ENCODE peak calls at places on chromosome 20, in ten cellular contexts. One of them, this sample, is unnamed.

GRCh38 chr20:44629542-44629941 is 22.0 kb downstream of the ADA start:
- DNase-seq in LoVo: no peak
- DNase-seq in ureter: no peak
- DNase-seq in mucosa of descending colon: no peak
- DNase-seq in effector memory CD8-positive, alpha-beta T cell: no peak
- DNase-seq in A549: no peak
- DNase-seq in stomach: peak; percentile 35
- DNase-seq in stimulated activated CD4-positive, alpha-beta T cell treated with anti-CD3 and anti-CD28 coated beads, Interleukin-4, amount 100 ng/mL, for 4 hours: no peak
- DNase-seq in mucosa of gallbladder: no peak
- DNase-seq in HTR-8/SVneo: no peak
- DNase-seq in this sample: no peak

GRCh38 chr20:25046181-25046641 is 11.7 kb downstream of the ACSS1 start:
- DNase-seq in LoVo: no peak
- DNase-seq in ureter: no peak
- DNase-seq in mucosa of descending colon: no peak
- DNase-seq in effector memory CD8-positive, alpha-beta T cell: no peak
- DNase-seq in A549: no peak
- DNase-seq in stomach: peak; percentile 30
- DNase-seq in stimulated activated CD4-positive, alpha-beta T cell treated with anti-CD3 and anti-CD28 coated beads, Interleukin-4, amount 100 ng/mL, for 4 hours: no peak
- DNase-seq in mucosa of gallbladder: no peak
- DNase-seq in HTR-8/SVneo: no peak
- DNase-seq in this sample: no peak

GRCh38 chr20:39108746-39109145 is 146.6 kb downstream of the DHX35 start:
- DNase-seq in LoVo: no peak
- DNase-seq in ureter: no peak
- DNase-seq in mucosa of descending colon: no peak
- DNase-seq in effector memory CD8-positive, alpha-beta T cell: no peak
- DNase-seq in A549: peak; percentile 17
- DNase-seq in stomach: no peak
- DNase-seq in stimulated activated CD4-positive, alpha-beta T cell treated with anti-CD3 and anti-CD28 coated beads, Interleukin-4, amount 100 ng/mL, for 4 hours: no peak
- DNase-seq in mucosa of gallbladder: no peak
- DNase-seq in HTR-8/SVneo: peak; percentile 36
- DNase-seq in this sample: no peak

GRCh38 chr20:56440346-56441007 is 27.9 kb upstream of the RTF2 start:
- DNase-seq in LoVo: no peak
- DNase-seq in ureter: no peak
- DNase-seq in mucosa of descending colon: peak; percentile 32
- DNase-seq in effector memory CD8-positive, alpha-beta T cell: peak; percentile 45
- DNase-seq in A549: no peak
- DNase-seq in stomach: no peak
- DNase-seq in stimulated activated CD4-positive, alpha-beta T cell treated with anti-CD3 and anti-CD28 coated beads, Interleukin-4, amount 100 ng/mL, for 4 hours: peak; percentile 51
- DNase-seq in mucosa of gallbladder: no peak
- DNase-seq in HTR-8/SVneo: no peak
- DNase-seq in this sample: no peak

GRCh38 chr20:16580127-16580526 is 6.9 kb upstream of the KIF16B start:
- DNase-seq in LoVo: peak; percentile 31
- DNase-seq in ureter: no peak
- DNase-seq in mucosa of descending colon: peak; percentile 31
- DNase-seq in effector memory CD8-positive, alpha-beta T cell: no peak
- DNase-seq in A549: peak; percentile 33
- DNase-seq in stomach: no peak
- DNase-seq in stimulated activated CD4-positive, alpha-beta T cell treated with anti-CD3 and anti-CD28 coated beads, Interleukin-4, amount 100 ng/mL, for 4 hours: no peak
- DNase-seq in mucosa of gallbladder: no peak
- DNase-seq in HTR-8/SVneo: no peak
- DNase-seq in this sample: peak; percentile 42

GRCh38 chr20:32252189-32252588 is 25.3 kb upstream of the KIF3B start:
- DNase-seq in LoVo: no peak
- DNase-seq in ureter: no peak
- DNase-seq in mucosa of descending colon: no peak
- DNase-seq in effector memory CD8-positive, alpha-beta T cell: no peak
- DNase-seq in A549: no peak
- DNase-seq in stomach: no peak
- DNase-seq in stimulated activated CD4-positive, alpha-beta T cell treated with anti-CD3 and anti-CD28 coated beads, Interleukin-4, amount 100 ng/mL, for 4 hours: peak; percentile 85
- DNase-seq in mucosa of gallbladder: no peak
- DNase-seq in HTR-8/SVneo: no peak
- DNase-seq in this sample: no peak

GRCh38 chr20:62409935-62410741 is 3.1 kb upstream of the CABLES2 start:
- DNase-seq in LoVo: no peak
- DNase-seq in ureter: peak; percentile 68
- DNase-seq in mucosa of descending colon: peak; percentile 81
- DNase-seq in effector memory CD8-positive, alpha-beta T cell: no peak
- DNase-seq in A549: peak; percentile 51
- DNase-seq in stomach: peak; percentile 83
- DNase-seq in stimulated activated CD4-positive, alpha-beta T cell treated with anti-CD3 and anti-CD28 coated beads, Interleukin-4, amount 100 ng/mL, for 4 hours: peak; percentile 12
- DNase-seq in mucosa of gallbladder: peak; percentile 82
- DNase-seq in HTR-8/SVneo: peak; percentile 81
- DNase-seq in this sample: peak; percentile 46

GRCh38 chr20:61835301-61835700 is 230.4 kb downstream of the TAF4 start:
- DNase-seq in LoVo: no peak
- DNase-seq in ureter: no peak
- DNase-seq in mucosa of descending colon: no peak
- DNase-seq in effector memory CD8-positive, alpha-beta T cell: no peak
- DNase-seq in A549: no peak
- DNase-seq in stomach: no peak
- DNase-seq in stimulated activated CD4-positive, alpha-beta T cell treated with anti-CD3 and anti-CD28 coated beads, Interleukin-4, amount 100 ng/mL, for 4 hours: no peak
- DNase-seq in mucosa of gallbladder: no peak
- DNase-seq in HTR-8/SVneo: no peak
- DNase-seq in this sample: no peak

GRCh38 chr20:52539891-52540290 is 348.3 kb upstream of the ZFP64 start:
- DNase-seq in LoVo: no peak
- DNase-seq in ureter: no peak
- DNase-seq in mucosa of descending colon: peak; percentile 49
- DNase-seq in effector memory CD8-positive, alpha-beta T cell: no peak
- DNase-seq in A549: no peak
- DNase-seq in stomach: no peak
- DNase-seq in stimulated activated CD4-positive, alpha-beta T cell treated with anti-CD3 and anti-CD28 coated beads, Interleukin-4, amount 100 ng/mL, for 4 hours: no peak
- DNase-seq in mucosa of gallbladder: no peak
- DNase-seq in HTR-8/SVneo: no peak
- DNase-seq in this sample: no peak

GRCh38 chr20:32017711-32018251 is 7.5 kb downstream of the CCM2L start:
- DNase-seq in LoVo: peak; percentile 72
- DNase-seq in ureter: no peak
- DNase-seq in mucosa of descending colon: peak; percentile 75
- DNase-seq in effector memory CD8-positive, alpha-beta T cell: peak; percentile 14
- DNase-seq in A549: peak; percentile 53
- DNase-seq in stomach: peak; percentile 72
- DNase-seq in stimulated activated CD4-positive, alpha-beta T cell treated with anti-CD3 and anti-CD28 coated beads, Interleukin-4, amount 100 ng/mL, for 4 hours: peak; percentile 45
- DNase-seq in mucosa of gallbladder: peak; percentile 27
- DNase-seq in HTR-8/SVneo: no peak
- DNase-seq in this sample: peak; percentile 60

GRCh38 chr20:50323209-50323608 is 132.6 kb downstream of the CEBPB start:
- DNase-seq in LoVo: no peak
- DNase-seq in ureter: no peak
- DNase-seq in mucosa of descending colon: no peak
- DNase-seq in effector memory CD8-positive, alpha-beta T cell: no peak
- DNase-seq in A549: no peak
- DNase-seq in stomach: no peak
- DNase-seq in stimulated activated CD4-positive, alpha-beta T cell treated with anti-CD3 and anti-CD28 coated beads, Interleukin-4, amount 100 ng/mL, for 4 hours: no peak
- DNase-seq in mucosa of gallbladder: no peak
- DNase-seq in HTR-8/SVneo: no peak
- DNase-seq in this sample: no peak

GRCh38 chr20:61184194-61184593 is 67.9 kb upstream of the CDH4 start:
- DNase-seq in LoVo: peak; percentile 5
- DNase-seq in ureter: no peak
- DNase-seq in mucosa of descending colon: no peak
- DNase-seq in effector memory CD8-positive, alpha-beta T cell: no peak
- DNase-seq in A549: no peak
- DNase-seq in stomach: no peak
- DNase-seq in stimulated activated CD4-positive, alpha-beta T cell treated with anti-CD3 and anti-CD28 coated beads, Interleukin-4, amount 100 ng/mL, for 4 hours: no peak
- DNase-seq in mucosa of gallbladder: no peak
- DNase-seq in HTR-8/SVneo: no peak
- DNase-seq in this sample: no peak

GRCh38 chr20:16007978-16008377 is 565.3 kb downstream of the KIF16B start:
- DNase-seq in LoVo: no peak
- DNase-seq in ureter: no peak
- DNase-seq in mucosa of descending colon: no peak
- DNase-seq in effector memory CD8-positive, alpha-beta T cell: no peak
- DNase-seq in A549: peak; percentile 31
- DNase-seq in stomach: no peak
- DNase-seq in stimulated activated CD4-positive, alpha-beta T cell treated with anti-CD3 and anti-CD28 coated beads, Interleukin-4, amount 100 ng/mL, for 4 hours: no peak
- DNase-seq in mucosa of gallbladder: no peak
- DNase-seq in HTR-8/SVneo: no peak
- DNase-seq in this sample: no peak

GRCh38 chr20:31602779-31603441 is 2.2 kb upstream of the ID1 start:
- DNase-seq in LoVo: peak; percentile 55
- DNase-seq in ureter: no peak
- DNase-seq in mucosa of descending colon: peak; percentile 37
- DNase-seq in effector memory CD8-positive, alpha-beta T cell: peak; percentile 51
- DNase-seq in A549: peak; percentile 83
- DNase-seq in stomach: peak; percentile 49
- DNase-seq in stimulated activated CD4-positive, alpha-beta T cell treated with anti-CD3 and anti-CD28 coated beads, Interleukin-4, amount 100 ng/mL, for 4 hours: peak; percentile 26
- DNase-seq in mucosa of gallbladder: no peak
- DNase-seq in HTR-8/SVneo: no peak
- DNase-seq in this sample: no peak

GRCh38 chr20:24697411-24697810 is 228.0 kb downstream of the SYNDIG1 start:
- DNase-seq in LoVo: no peak
- DNase-seq in ureter: peak; percentile 28
- DNase-seq in mucosa of descending colon: no peak
- DNase-seq in effector memory CD8-positive, alpha-beta T cell: no peak
- DNase-seq in A549: no peak
- DNase-seq in stomach: no peak
- DNase-seq in stimulated activated CD4-positive, alpha-beta T cell treated with anti-CD3 and anti-CD28 coated beads, Interleukin-4, amount 100 ng/mL, for 4 hours: no peak
- DNase-seq in mucosa of gallbladder: no peak
- DNase-seq in HTR-8/SVneo: no peak
- DNase-seq in this sample: no peak

GRCh38 chr20:64103871-64104666 is 3.3 kb downstream of the NPBWR2 start:
- DNase-seq in LoVo: no peak
- DNase-seq in ureter: peak; percentile 38
- DNase-seq in mucosa of descending colon: no peak
- DNase-seq in effector memory CD8-positive, alpha-beta T cell: no peak
- DNase-seq in A549: no peak
- DNase-seq in stomach: no peak
- DNase-seq in stimulated activated CD4-positive, alpha-beta T cell treated with anti-CD3 and anti-CD28 coated beads, Interleukin-4, amount 100 ng/mL, for 4 hours: no peak
- DNase-seq in mucosa of gallbladder: no peak
- DNase-seq in HTR-8/SVneo: no peak
- DNase-seq in this sample: no peak

GRCh38 chr20:37821691-37822655 is 81.0 kb upstream of the VSTM2L start:
- DNase-seq in LoVo: no peak
- DNase-seq in ureter: no peak
- DNase-seq in mucosa of descending colon: no peak
- DNase-seq in effector memory CD8-positive, alpha-beta T cell: no peak
- DNase-seq in A549: no peak
- DNase-seq in stomach: no peak
- DNase-seq in stimulated activated CD4-positive, alpha-beta T cell treated with anti-CD3 and anti-CD28 coated beads, Interleukin-4, amount 100 ng/mL, for 4 hours: no peak
- DNase-seq in mucosa of gallbladder: no peak
- DNase-seq in HTR-8/SVneo: peak; percentile 81
- DNase-seq in this sample: no peak

GRCh38 chr20:20295621-20296498 is 72.0 kb upstream of the INSM1 start:
- DNase-seq in LoVo: no peak
- DNase-seq in ureter: no peak
- DNase-seq in mucosa of descending colon: no peak
- DNase-seq in effector memory CD8-positive, alpha-beta T cell: no peak
- DNase-seq in A549: no peak
- DNase-seq in stomach: no peak
- DNase-seq in stimulated activated CD4-positive, alpha-beta T cell treated with anti-CD3 and anti-CD28 coated beads, Interleukin-4, amount 100 ng/mL, for 4 hours: no peak
- DNase-seq in mucosa of gallbladder: no peak
- DNase-seq in HTR-8/SVneo: no peak
- DNase-seq in this sample: no peak

GRCh38 chr20:49572857-49573256 is 4.9 kb upstream of the PTGIS start:
- DNase-seq in LoVo: no peak
- DNase-seq in ureter: peak; percentile 25
- DNase-seq in mucosa of descending colon: no peak
- DNase-seq in effector memory CD8-positive, alpha-beta T cell: no peak
- DNase-seq in A549: no peak
- DNase-seq in stomach: no peak
- DNase-seq in stimulated activated CD4-positive, alpha-beta T cell treated with anti-CD3 and anti-CD28 coated beads, Interleukin-4, amount 100 ng/mL, for 4 hours: no peak
- DNase-seq in mucosa of gallbladder: no peak
- DNase-seq in HTR-8/SVneo: no peak
- DNase-seq in this sample: no peak

GRCh38 chr20:59448828-59449444 is 148.5 kb downstream of the EDN3 start:
- DNase-seq in LoVo: no peak
- DNase-seq in ureter: no peak
- DNase-seq in mucosa of descending colon: no peak
- DNase-seq in effector memory CD8-positive, alpha-beta T cell: no peak
- DNase-seq in A549: no peak
- DNase-seq in stomach: no peak
- DNase-seq in stimulated activated CD4-positive, alpha-beta T cell treated with anti-CD3 and anti-CD28 coated beads, Interleukin-4, amount 100 ng/mL, for 4 hours: no peak
- DNase-seq in mucosa of gallbladder: no peak
- DNase-seq in HTR-8/SVneo: peak; percentile 71
- DNase-seq in this sample: no peak

GRCh38 chr20:32344835-32345506 is 13.2 kb upstream of the ASXL1 start:
- DNase-seq in LoVo: no peak
- DNase-seq in ureter: no peak
- DNase-seq in mucosa of descending colon: no peak
- DNase-seq in effector memory CD8-positive, alpha-beta T cell: no peak
- DNase-seq in A549: no peak
- DNase-seq in stomach: no peak
- DNase-seq in stimulated activated CD4-positive, alpha-beta T cell treated with anti-CD3 and anti-CD28 coated beads, Interleukin-4, amount 100 ng/mL, for 4 hours: no peak
- DNase-seq in mucosa of gallbladder: no peak
- DNase-seq in HTR-8/SVneo: no peak
- DNase-seq in this sample: no peak

GRCh38 chr20:58880441-58880840 is 27.9 kb downstream of the GNAS start:
- DNase-seq in LoVo: no peak
- DNase-seq in ureter: no peak
- DNase-seq in mucosa of descending colon: no peak
- DNase-seq in effector memory CD8-positive, alpha-beta T cell: no peak
- DNase-seq in A549: no peak
- DNase-seq in stomach: no peak
- DNase-seq in stimulated activated CD4-positive, alpha-beta T cell treated with anti-CD3 and anti-CD28 coated beads, Interleukin-4, amount 100 ng/mL, for 4 hours: no peak
- DNase-seq in mucosa of gallbladder: no peak
- DNase-seq in HTR-8/SVneo: no peak
- DNase-seq in this sample: no peak

GRCh38 chr20:44176833-44177533 is 10.0 kb downstream of the JPH2 start:
- DNase-seq in LoVo: peak; percentile 87
- DNase-seq in ureter: peak; percentile 65
- DNase-seq in mucosa of descending colon: peak; percentile 48
- DNase-seq in effector memory CD8-positive, alpha-beta T cell: no peak
- DNase-seq in A549: no peak
- DNase-seq in stomach: peak; percentile 48
- DNase-seq in stimulated activated CD4-positive, alpha-beta T cell treated with anti-CD3 and anti-CD28 coated beads, Interleukin-4, amount 100 ng/mL, for 4 hours: no peak
- DNase-seq in mucosa of gallbladder: peak; percentile 33
- DNase-seq in HTR-8/SVneo: no peak
- DNase-seq in this sample: no peak

GRCh38 chr20:61345656-61346055 is 93.6 kb downstream of the CDH4 start:
- DNase-seq in LoVo: no peak
- DNase-seq in ureter: no peak
- DNase-seq in mucosa of descending colon: no peak
- DNase-seq in effector memory CD8-positive, alpha-beta T cell: no peak
- DNase-seq in A549: no peak
- DNase-seq in stomach: no peak
- DNase-seq in stimulated activated CD4-positive, alpha-beta T cell treated with anti-CD3 and anti-CD28 coated beads, Interleukin-4, amount 100 ng/mL, for 4 hours: no peak
- DNase-seq in mucosa of gallbladder: no peak
- DNase-seq in HTR-8/SVneo: no peak
- DNase-seq in this sample: no peak

GRCh38 chr20:17934141-17934862 is 34.3 kb downstream of the SNX5 start:
- DNase-seq in LoVo: no peak
- DNase-seq in ureter: no peak
- DNase-seq in mucosa of descending colon: no peak
- DNase-seq in effector memory CD8-positive, alpha-beta T cell: no peak
- DNase-seq in A549: no peak
- DNase-seq in stomach: no peak
- DNase-seq in stimulated activated CD4-positive, alpha-beta T cell treated with anti-CD3 and anti-CD28 coated beads, Interleukin-4, amount 100 ng/mL, for 4 hours: no peak
- DNase-seq in mucosa of gallbladder: no peak
- DNase-seq in HTR-8/SVneo: no peak
- DNase-seq in this sample: no peak

GRCh38 chr20:42018979-42019378 is 400.8 kb upstream of the CHD6 start:
- DNase-seq in LoVo: no peak
- DNase-seq in ureter: no peak
- DNase-seq in mucosa of descending colon: no peak
- DNase-seq in effector memory CD8-positive, alpha-beta T cell: no peak
- DNase-seq in A549: peak; percentile 18
- DNase-seq in stomach: no peak
- DNase-seq in stimulated activated CD4-positive, alpha-beta T cell treated with anti-CD3 and anti-CD28 coated beads, Interleukin-4, amount 100 ng/mL, for 4 hours: no peak
- DNase-seq in mucosa of gallbladder: no peak
- DNase-seq in HTR-8/SVneo: no peak
- DNase-seq in this sample: no peak

GRCh38 chr20:23147964-23148720 is 62.0 kb upstream of the CD93 start:
- DNase-seq in LoVo: peak; percentile 52
- DNase-seq in ureter: peak; percentile 68
- DNase-seq in mucosa of descending colon: no peak
- DNase-seq in effector memory CD8-positive, alpha-beta T cell: no peak
- DNase-seq in A549: peak; percentile 57
- DNase-seq in stomach: peak; percentile 54
- DNase-seq in stimulated activated CD4-positive, alpha-beta T cell treated with anti-CD3 and anti-CD28 coated beads, Interleukin-4, amount 100 ng/mL, for 4 hours: no peak
- DNase-seq in mucosa of gallbladder: no peak
- DNase-seq in HTR-8/SVneo: peak; percentile 56
- DNase-seq in this sample: no peak

GRCh38 chr20:3402453-3402852 is 5.0 kb downstream of the DNAAF9 start:
- DNase-seq in LoVo: no peak
- DNase-seq in ureter: no peak
- DNase-seq in mucosa of descending colon: no peak
- DNase-seq in effector memory CD8-positive, alpha-beta T cell: no peak
- DNase-seq in A549: no peak
- DNase-seq in stomach: no peak
- DNase-seq in stimulated activated CD4-positive, alpha-beta T cell treated with anti-CD3 and anti-CD28 coated beads, Interleukin-4, amount 100 ng/mL, for 4 hours: no peak
- DNase-seq in mucosa of gallbladder: no peak
- DNase-seq in HTR-8/SVneo: no peak
- DNase-seq in this sample: no peak

This sample was measured in prostate gland.